ENCODE peak calls at places on chromosomes 4 and X, in ten cellular contexts. G is activated gamma-delta T cell treated with Interleukin-2 at 50 U/mL for 16 hours; J is activated CD4-positive, alpha-beta T cell treated with anti-CD3 and anti-CD28 coated beads, Interleukin-2, amount 10 ng/mL, durations not matched to agents 7 days and 5 days; Y is GM23338; N is activated T-helper 1 cell treated with Interleukin-2 at 50 U/mL for 16 hours; A is AG08395; S is stimulated activated CD4-positive, alpha-beta T cell treated with anti-CD3 and anti-CD28 coated beads, Interleukin-4, amount 100 ng/mL, for 24 hours; O is KG1; P is naive thymus-derived CD4-positive, alpha-beta T cell; R is heart left ventricle. X is an unnamed sample.

GRCh38 chr4:7186081-7186480 is 6.3 kb upstream of the SORCS2 start:
- DNase-seq in G (no peak), J (no peak), Y (peak; percentile 72), N (no peak), A (no peak), S (no peak), O (no peak), P (no peak), R (no peak), X (no peak)

GRCh38 chr4:128861856-128862518 is 52.5 kb downstream of the JADE1 start:
- DNase-seq in G (no peak), J (no peak), Y (no peak), N (no peak), A (no peak), S (no peak), O (no peak), P (no peak), R (no peak), X (peak; percentile 31)

GRCh38 chr4:41318839-41319530 is 62.3 kb downstream of the UCHL1 start:
- DNase-seq in G (no peak), J (no peak), Y (no peak), N (no peak), A (no peak), S (no peak), O (no peak), P (no peak), R (peak; percentile 75), X (peak; percentile 70)

GRCh38 chr4:22999419-22999818 is 306.7 kb downstream of the GBA3 start:
- DNase-seq in G (no peak), J (no peak), Y (peak; percentile 54), N (no peak), A (no peak), S (no peak), O (no peak), P (no peak), R (no peak), X (no peak)

GRCh38 chr4:187827631-187828030 is 167.9 kb upstream of the ZFP42 start:
- DNase-seq in G (no peak), J (no peak), Y (no peak), N (no peak), A (no peak), S (no peak), O (no peak), P (no peak), R (no peak), X (no peak)

GRCh38 chr4:8675383-8675782 is 82.8 kb downstream of the CPZ start:
- DNase-seq in G (no peak), J (no peak), Y (peak; percentile 95), N (no peak), A (no peak), S (no peak), O (no peak), P (no peak), R (no peak), X (no peak)

GRCh38 chrX:133414399-133415275 is 652 bp downstream of the GPC4 start:
- DNase-seq in G (no peak), J (no peak), Y (peak; percentile 8), N (no peak), A (no peak), S (no peak), O (peak; percentile 0), P (no peak), R (no peak), X (peak; percentile 32)

GRCh38 chr4:4390521-4391240 is 3.8 kb downstream of the NSG1 start:
- DNase-seq in G (no peak), J (no peak), Y (no peak), N (no peak), A (no peak), S (no peak), O (no peak), P (no peak), R (no peak), X (no peak)

GRCh38 chr4:123025398-123025797 is 103.0 kb upstream of the NUDT6 start:
- DNase-seq in G (no peak), J (no peak), Y (no peak), N (no peak), A (no peak), S (no peak), O (no peak), P (no peak), R (no peak), X (no peak)

GRCh38 chrX:20487227-20487626 is 220.5 kb upstream of the RPS6KA3 start:
- DNase-seq in G (no peak), J (no peak), Y (no peak), N (no peak), A (no peak), S (no peak), O (no peak), P (no peak), R (no peak), X (no peak)

GRCh38 chrX:97367149-97367548 is 483.4 kb downstream of the RPA4 start:
- DNase-seq in G (no peak), J (no peak), Y (no peak), N (no peak), A (peak; percentile 24), S (no peak), O (no peak), P (no peak), R (no peak), X (no peak)

GRCh38 chrX:153032397-153033118 is 23.7 kb upstream of the PNMA3 start:
- DNase-seq in G (peak; percentile 60), J (peak; percentile 49), Y (peak; percentile 64), N (peak; percentile 41), A (peak; percentile 78), S (peak; percentile 68), O (no peak), P (peak; percentile 75), R (peak; percentile 72), X (peak; percentile 85)

GRCh38 chr4:139773560-139774318 is 108.1 kb downstream of the MGST2 start:
- DNase-seq in G (no peak), J (no peak), Y (no peak), N (no peak), A (no peak), S (no peak), O (no peak), P (no peak), R (no peak), X (no peak)

GRCh38 chrX:63765692-63766091 is 19.3 kb downstream of the ARHGEF9 start:
- DNase-seq in G (no peak), J (no peak), Y (no peak), N (no peak), A (no peak), S (no peak), O (no peak), P (no peak), R (no peak), X (no peak)

GRCh38 chr4:38056024-38056685 is 96.0 kb downstream of the PTTG2 start:
- DNase-seq in G (no peak), J (no peak), Y (no peak), N (no peak), A (no peak), S (no peak), O (no peak), P (no peak), R (no peak), X (no peak)

GRCh38 chr4:16322183-16322582 is 95.9 kb upstream of the TAPT1 start:
- DNase-seq in G (no peak), J (no peak), Y (no peak), N (no peak), A (no peak), S (no peak), O (no peak), P (no peak), R (no peak), X (no peak)

GRCh38 chr4:85177679-85178078 is 211.2 kb upstream of the WDFY3 start:
- DNase-seq in G (no peak), J (no peak), Y (no peak), N (no peak), A (no peak), S (no peak), O (no peak), P (no peak), R (no peak), X (no peak)

GRCh38 chrX:109347618-109348017 is 134.3 kb downstream of the GUCY2F start:
- DNase-seq in G (no peak), J (no peak), Y (peak; percentile 9), N (no peak), A (peak; percentile 50), S (no peak), O (no peak), P (no peak), R (no peak), X (no peak)

GRCh38 chr4:41963105-41963504 is 18.5 kb upstream of the DCAF4L1 start:
- DNase-seq in G (no peak), J (peak; percentile 41), Y (peak; percentile 78), N (no peak), A (no peak), S (no peak), O (peak; percentile 17), P (no peak), R (no peak), X (no peak)

GRCh38 chr4:156685308-156685707 is 286.3 kb downstream of the PDGFC start:
- DNase-seq in G (no peak), J (no peak), Y (no peak), N (no peak), A (no peak), S (no peak), O (no peak), P (no peak), R (no peak), X (no peak)

X was measured in left ventricle myocardium superior.